ENCODE peak calls at places on chromosomes 7 and 10, in ten cellular contexts. J is mesendoderm, X is fibroblast of lung, W is endothelial cell of umbilical vein, C is H9, T is GM23248, A is HCT116, Z is mammary epithelial cell, Y is neural progenitor cell, H is astrocyte. K is an unnamed sample. For H3K79me2, the result is how much of the 10 kb centered on the place peaks cover.

GRCh38 chr10:86017841-86018734 is 348.5 kb downstream of the GRID1 start:
- DNase-seq in X (no peak), Y (no peak), W (no peak), H (no peak), C (no peak), Z (no peak), J (peak), T (no peak), A (no peak), K (no peak)

GRCh38 chr10:7789390-7789789 is 1.4 kb downstream of the ATP5F1C start:
- DNase-seq in X (peak), T (peak), W (peak), Z (peak), Y (no peak), H (peak), A (no peak), J (peak), C (no peak), K (peak)

GRCh38 chr7:29106128-29106988 is 40.0 kb downstream of the CPVL start:
- DNase-seq in Y (peak), T (peak), W (peak), H (peak), Z (peak), C (peak), J (peak), X (peak), A (peak), K (peak)

GRCh38 chr10:102299873-102300272 is 54.5 kb downstream of the GBF1 start:
- DNase-seq in A (no peak), C (no peak), H (peak), J (no peak), T (peak), Y (no peak), Z (peak), X (peak), W (no peak), K (peak)

GRCh38 chr10:71259815-71260501 is 47.6 kb downstream of the UNC5B start:
- DNase-seq in C (no peak), Z (peak), J (no peak), Y (no peak), X (peak), A (no peak), W (no peak), H (no peak), T (peak), K (no peak)

GRCh38 chr10:49008505-49009202 is 69.0 kb upstream of the LRRC18 start:
- DNase-seq in J (no peak), A (no peak), C (no peak), W (no peak), Z (no peak), T (no peak), H (no peak), Y (no peak), X (no peak), K (no peak)

GRCh38 chr10:70587045-70587658 is 15.4 kb downstream of the PRF1 start:
- DNase-seq in J (no peak), C (no peak), W (no peak), X (no peak), Z (no peak), T (no peak), Y (no peak), H (no peak), A (no peak), K (no peak)

GRCh38 chr10:117610321-117610720 is 67.8 kb downstream of the EMX2 start:
- DNase-seq in X (no peak), Z (no peak), J (no peak), W (no peak), T (no peak), C (peak), A (no peak), Y (peak), H (no peak), K (no peak)

GRCh38 chr7:2920041-2920440 is 75.9 kb upstream of the GNA12 start:
- DNase-seq in C (no peak), W (no peak), Y (no peak), H (no peak), A (no peak), T (no peak), J (no peak), X (no peak), Z (no peak), K (no peak)

GRCh38 chr7:112400141-112400540 is 50.1 kb upstream of the IFRD1 start:
- DNase-seq in X (no peak), W (no peak), Y (no peak), C (no peak), Z (no peak), T (peak), J (no peak), H (peak), A (no peak), K (peak)

GRCh38 chr7:11758627-11759111 is 73.3 kb downstream of the THSD7A start:
- DNase-seq in C (no peak), Y (no peak), X (peak), Z (no peak), H (peak), A (no peak), T (no peak), J (no peak), W (peak), K (no peak)

GRCh38 chr10:77319557-77319956 is 318.1 kb downstream of the KCNMA1 start:
- DNase-seq in W (no peak), H (peak), A (no peak), J (no peak), C (no peak), T (no peak), X (peak), Y (no peak), Z (no peak), K (peak)

GRCh38 chr10:113953505-113954272 is 90.0 kb upstream of the ADRB1 start:
- DNase-seq in J (peak), H (no peak), T (no peak), A (no peak), C (no peak), X (no peak), W (no peak), Y (no peak), Z (no peak), K (no peak)

GRCh38 chr7:112157072-112157471 is 49.1 kb downstream of the DOCK4 start:
- DNase-seq in C (no peak), Z (peak), H (peak), X (peak), W (no peak), T (peak), Y (no peak), A (no peak), J (no peak), K (peak)

GRCh38 chr10:69656719-69657269 is 26.7 kb downstream of the FAM241B start:
- DNase-seq in H (no peak), J (peak), Z (no peak), X (no peak), W (no peak), A (no peak), T (no peak), Y (no peak), C (no peak), K (peak)

GRCh38 chr10:119541046-119541445 is 1.5 kb downstream of the RGS10 start:
- DNase-seq in J (no peak), T (peak), H (peak), A (no peak), X (peak), Y (no peak), C (no peak), W (no peak), Z (no peak), K (peak)

GRCh38 chr7:115593111-115593510 is 437.5 kb downstream of the TFEC start:
- DNase-seq in J (no peak), X (no peak), A (no peak), W (no peak), Z (no peak), C (no peak), T (no peak), Y (no peak), H (no peak), K (no peak)

GRCh38 chr7:84154991-84155781 is 39.4 kb downstream of the SEMA3A start:
- DNase-seq in Z (no peak), C (no peak), J (peak), A (no peak), H (peak), W (no peak), X (no peak), T (no peak), Y (no peak), K (no peak)

GRCh38 chr10:26557641-26558014 is 119.5 kb downstream of the APBB1IP start:
- DNase-seq in X (no peak), C (no peak), Y (no peak), W (no peak), J (no peak), H (peak), Z (peak), A (no peak), T (peak), K (peak)

GRCh38 chr10:112006407-112006806 is 177.2 kb downstream of the GPAM start:
- DNase-seq in J (no peak), Y (no peak), A (no peak), H (no peak), C (no peak), Z (no peak), T (no peak), X (no peak), W (no peak), K (no peak)

GRCh38 chr10:80046629-80047441 is 31.6 kb upstream of the TMEM254 start:
- DNase-seq in H (peak), W (peak), C (peak), Y (peak), Z (peak), A (peak), T (peak), J (peak), X (peak), K (peak)

GRCh38 chr7:47460251-47460989 is 121.5 kb downstream of the TNS3 start:
- DNase-seq in H (no peak), C (no peak), J (no peak), T (peak), A (no peak), Y (no peak), X (no peak), W (no peak), Z (no peak), K (no peak)

GRCh38 chr10:33509231-33509871 is 174.9 kb upstream of the NRP1 start:
- DNase-seq in T (peak), A (peak), J (peak), X (peak), Y (no peak), C (no peak), H (peak), Z (peak), W (peak), K (peak)

GRCh38 chr7:86833360-86833759 is 189.7 kb downstream of the GRM3 start:
- DNase-seq in A (no peak), Z (no peak), H (no peak), T (no peak), Y (no peak), X (no peak), J (no peak), W (no peak), C (no peak), K (no peak)

GRCh38 chr10:128042131-128042610 is 84.1 kb downstream of the MKI67 start:
- DNase-seq in C (no peak), T (no peak), A (no peak), W (no peak), Y (no peak), H (no peak), J (no peak), X (no peak), Z (no peak), K (no peak)

GRCh38 chr7:10934292-10934691 is 39.4 kb upstream of the PHF14 start:
- DNase-seq in T (peak), W (no peak), H (peak), X (peak), Y (no peak), J (no peak), C (no peak), Z (no peak), A (no peak), K (no peak)

GRCh38 chr10:122336961-122337360 is 37.5 kb upstream of the PLEKHA1 start:
- DNase-seq in Y (no peak), X (no peak), J (no peak), A (no peak), H (no peak), C (no peak), T (no peak), Z (no peak), W (no peak), K (no peak)
- H3K9ac ChIP-seq in Y (no peak), X (no peak), J (no peak), A (no peak), H (no peak), C (no peak), T (no peak), Z (no peak), W (no peak), K (no peak)

GRCh38 chr10:11610855-11611247 is 599 bp downstream of the USP6NL start:
- DNase-seq in X (peak), T (peak), H (no peak), J (peak), Z (peak), C (peak), Y (peak), A (no peak), W (no peak), K (no peak)
- H3K79me2 ChIP-seq in X (under half), T (under half), H (under half), J (under half), Z (under half), C (under half), Y (half or more), A (half or more), W (under half), K (half or more)

GRCh38 chr10:131901181-131901829 is 497 bp downstream of the PPP2R2D start:
- DNase-seq in C (no peak), Z (no peak), Y (peak), T (peak), H (no peak), X (peak), J (peak), A (no peak), W (peak), K (no peak)

GRCh38 chr10:131899116-131899690 is 1.6 kb upstream of the PPP2R2D start:
- DNase-seq in H (no peak), C (no peak), T (no peak), Y (no peak), W (no peak), Z (no peak), A (no peak), X (no peak), J (no peak), K (no peak)

GRCh38 chr10:131899695-131900349 is 986 bp upstream of the PPP2R2D start:
- DNase-seq in Y (peak), W (peak), T (no peak), H (no peak), J (peak), Z (no peak), C (no peak), X (no peak), A (no peak), K (no peak)

GRCh38 chr10:131902211-131902610 is 1.4 kb downstream of the PPP2R2D start:
- DNase-seq in J (no peak), T (no peak), C (no peak), Y (no peak), H (no peak), X (no peak), A (no peak), Z (no peak), W (no peak), K (no peak)

GRCh38 chr10:131900350-131901152 is at the start of gene PPP2R2D:
- DNase-seq in C (peak), Z (peak), H (peak), Y (peak), W (peak), X (peak), A (peak), T (peak), J (peak), K (peak)
- H3K9ac ChIP-seq in C (peak), Z (peak), H (peak), Y (peak), W (peak), X (peak), A (peak), T (peak), J (peak), K (peak)

GRCh38 chr7:48522692-48523091 is 351.4 kb downstream of the ABCA13 start:
- DNase-seq in T (no peak), Y (no peak), C (no peak), H (no peak), W (no peak), Z (no peak), X (no peak), J (no peak), A (no peak), K (peak)

GRCh38 chr7:48525726-48526374 is 354.6 kb downstream of the ABCA13 start:
- DNase-seq in H (no peak), T (no peak), Z (peak), A (no peak), C (no peak), X (no peak), W (no peak), J (no peak), Y (no peak), K (no peak)

GRCh38 chr7:48528689-48529088 is 357.4 kb downstream of the ABCA13 start:
- DNase-seq in Z (no peak), H (no peak), J (peak), W (no peak), T (no peak), Y (no peak), X (no peak), A (no peak), C (peak), K (no peak)

GRCh38 chr7:48526375-48526732 is 355.1 kb downstream of the ABCA13 start:
- DNase-seq in J (no peak), Z (peak), C (no peak), Y (no peak), A (no peak), T (no peak), X (no peak), W (no peak), H (no peak), K (no peak)
- H3K79me2 ChIP-seq in J (under half), Z (under half), C (under half), Y (under half), A (under half), T (under half), X (under half), W (under half), H (under half), K (under half)